ENCODE peak calls at places on chromosomes 7 and 10, in six cellular contexts. L is stimulated activated CD4-positive, alpha-beta T cell treated with anti-CD3 and anti-CD28 coated beads, Interleukin-4, amount 100 ng/mL, for 4 hours; P is CD4-positive, CD25-positive, alpha-beta regulatory T cell; X is activated CD4-positive, alpha-beta T cell treated with anti-CD3 and anti-CD28 coated beads, Interleukin-2, amount 50 U/mL, for 48 hours; T is HTR-8/SVneo; S is NK-92 treated with Interleukin-12 subunit alpha and Interleukin-12 subunit beta, amount 100 ng/mL, for 24 hours. K is an unnamed sample.

GRCh38 chr7:55502209-55502608 is 70.1 kb downstream of the VOPP1 start:
- DNase-seq in L (no peak), P (no peak), X (no peak), T (no peak), S (no peak), K (no peak)

GRCh38 chr7:132141109-132141508 is 435.2 kb downstream of the PLXNA4 start:
- DNase-seq in L (no peak), P (no peak), X (no peak), T (no peak), S (no peak), K (no peak)

GRCh38 chr10:131320860-131321604 is 9.5 kb upstream of the TCERG1L start:
- DNase-seq in L (no peak), P (no peak), X (no peak), T (no peak), S (no peak), K (no peak)

GRCh38 chr7:35253680-35254495 is at the start of gene TBX20:
- DNase-seq in L (no peak), P (peak), X (peak), T (no peak), S (no peak), K (no peak)

GRCh38 chr7:129804301-129805085 is 148.3 kb downstream of the UBE2H start:
- DNase-seq in L (no peak), P (no peak), X (no peak), T (no peak), S (no peak), K (no peak)

GRCh38 chr10:132370426-132371340 is 26.3 kb upstream of the PWWP2B start:
- DNase-seq in L (no peak), P (no peak), X (no peak), T (no peak), S (no peak), K (no peak)

GRCh38 chr10:593016-593415 is 96.5 kb downstream of the DIP2C start:
- DNase-seq in L (no peak), P (no peak), X (no peak), T (no peak), S (no peak), K (no peak)

GRCh38 chr7:39609462-39610149 is 13.8 kb upstream of the RALA start:
- DNase-seq in L (no peak), P (no peak), X (peak), T (no peak), S (no peak), K (no peak)

GRCh38 chr7:107622429-107622828 is 38.2 kb upstream of the SLC26A4 start:
- DNase-seq in L (no peak), P (no peak), X (no peak), T (no peak), S (no peak), K (no peak)

GRCh38 chr7:832292-832967 is at the start of gene SUN1:
- DNase-seq in L (peak), P (peak), X (peak), T (peak), S (no peak), K (peak)

GRCh38 chr7:19982841-19983835 is 209.7 kb upstream of the TMEM196 start:
- DNase-seq in L (no peak), P (no peak), X (no peak), T (no peak), S (peak), K (no peak)

GRCh38 chr10:131803863-131804425 is 96.9 kb upstream of the PPP2R2D start:
- DNase-seq in L (no peak), P (no peak), X (no peak), T (no peak), S (no peak), K (no peak)

GRCh38 chr7:5223646-5224340 is 33.8 kb downstream of the WIPI2 start:
- DNase-seq in L (no peak), P (no peak), X (no peak), T (no peak), S (no peak), K (no peak)

GRCh38 chr10:117934477-117934876 is 112.3 kb downstream of the RAB11FIP2 start:
- DNase-seq in L (no peak), P (no peak), X (no peak), T (no peak), S (no peak), K (no peak)

GRCh38 chr7:1227814-1228534 is 4.7 kb upstream of the UNCX start:
- DNase-seq in L (no peak), P (no peak), X (no peak), T (no peak), S (no peak), K (no peak)

GRCh38 chr10:69303632-69304035 is 25.3 kb downstream of the HK1 start:
- DNase-seq in L (no peak), P (no peak), X (peak), T (no peak), S (no peak), K (no peak)

GRCh38 chr7:7201583-7202374 is 19.4 kb downstream of the C1GALT1 start:
- DNase-seq in L (peak), P (no peak), X (peak), T (no peak), S (peak), K (peak)

GRCh38 chr7:1291846-1292765 is 59.4 kb downstream of the UNCX start:
- DNase-seq in L (no peak), P (no peak), X (no peak), T (no peak), S (no peak), K (no peak)

GRCh38 chr10:3099291-3100092 is 32.1 kb downstream of the PFKP start:
- DNase-seq in L (no peak), P (no peak), X (no peak), T (no peak), S (no peak), K (no peak)

GRCh38 chr7:23863209-23863798 is 153.3 kb downstream of the STK31 start:
- DNase-seq in L (no peak), P (no peak), X (no peak), T (peak), S (no peak), K (no peak)

GRCh38 chr10:129021597-129022304 is 445.3 kb upstream of the MGMT start:
- DNase-seq in L (no peak), P (no peak), X (no peak), T (no peak), S (no peak), K (no peak)

GRCh38 chr7:152522551-152522950 is 86.7 kb upstream of the KMT2C start:
- DNase-seq in L (no peak), P (no peak), X (no peak), T (no peak), S (no peak), K (no peak)

GRCh38 chr7:36396150-36396549 is 6.5 kb downstream of the ANLN start:
- DNase-seq in L (no peak), P (no peak), X (no peak), T (no peak), S (no peak), K (no peak)

GRCh38 chr7:13963925-13964324 is 25.5 kb downstream of the ETV1 start:
- DNase-seq in L (no peak), P (no peak), X (no peak), T (no peak), S (no peak), K (no peak)

GRCh38 chr10:1134156-1134555 is 78.0 kb downstream of the WDR37 start:
- DNase-seq in L (no peak), P (no peak), X (no peak), T (no peak), S (no peak), K (no peak)

GRCh38 chr7:46557295-46557711 is 636.2 kb upstream of the IGFBP3 start:
- DNase-seq in L (no peak), P (no peak), X (no peak), T (no peak), S (no peak), K (no peak)

GRCh38 chr10:13614530-13615332 is 28.0 kb downstream of the PRPF18 start:
- DNase-seq in L (no peak), P (no peak), X (no peak), T (peak), S (no peak), K (no peak)

GRCh38 chr10:11242443-11243386 is 225.0 kb downstream of the CELF2 start:
- DNase-seq in L (no peak), P (no peak), X (peak), T (no peak), S (no peak), K (no peak)

GRCh38 chr7:214410-215212 is 22.2 kb downstream of the FAM20C start:
- DNase-seq in L (no peak), P (no peak), X (no peak), T (peak), S (no peak), K (no peak)

GRCh38 chr10:97211229-97211628 is 25.5 kb upstream of the SLIT1 start:
- DNase-seq in L (no peak), P (no peak), X (no peak), T (no peak), S (no peak), K (no peak)

GRCh38 chr7:105149827-105150226 is 135.8 kb downstream of the KMT2E start:
- DNase-seq in L (no peak), P (no peak), X (no peak), T (peak), S (no peak), K (no peak)

GRCh38 chr7:157475095-157475494 is 138.3 kb downstream of the DNAJB6 start:
- DNase-seq in L (no peak), P (no peak), X (no peak), T (no peak), S (no peak), K (no peak)

GRCh38 chr10:22573820-22574569 is 140.4 kb downstream of the PIP4K2A start:
- DNase-seq in L (no peak), P (no peak), X (peak), T (peak), S (no peak), K (no peak)

GRCh38 chr10:47421057-47421952 is 37.2 kb upstream of the ZNF488 start:
- DNase-seq in L (no peak), P (no peak), X (no peak), T (peak), S (no peak), K (no peak)

GRCh38 chr10:132094581-132095234 is 29.0 kb downstream of the JAKMIP3 start:
- DNase-seq in L (no peak), P (no peak), X (no peak), T (no peak), S (peak), K (no peak)

GRCh38 chr10:86946215-86947170 is 10.9 kb downstream of the MMRN2 start:
- DNase-seq in L (no peak), P (no peak), X (no peak), T (no peak), S (no peak), K (no peak)

GRCh38 chr10:127910464-127910770 is 3.5 kb downstream of the PTPRE start:
- DNase-seq in L (no peak), P (no peak), X (no peak), T (no peak), S (no peak), K (no peak)

GRCh38 chr10:4215485-4215884 is 430.5 kb upstream of the KLF6 start:
- DNase-seq in L (no peak), P (no peak), X (no peak), T (no peak), S (no peak), K (no peak)

K was measured in stimulated activated naive CD4-positive, alpha-beta T cell treated with Interleukin-2 at 50 U/mL for 16 hours.